ENCODE peak calls at places on chromosomes 3 and 15, in four cellular contexts. U, V, N and X are unnamed samples.

GRCh38 chr3:129663045-129663446 is 56.6 kb upstream of the PLXND1 start:
- DNase-seq in U (peak), V (no peak), N (peak), X (no peak)

GRCh38 chr15:60118146-60118545 is 114.0 kb downstream of the FOXB1 start:
- DNase-seq in U (no peak), V (no peak), N (no peak), X (no peak)

GRCh38 chr15:51874751-51875644 is 45.5 kb downstream of the TMOD3 start:
- DNase-seq in V (no peak), U (peak), N (peak), X (no peak)

GRCh38 chr3:13544293-13544831 is 4.6 kb upstream of the FBLN2 start:
- DNase-seq in U (peak), N (peak), V (no peak), X (peak)

GRCh38 chr3:55160241-55160877 is 232.5 kb upstream of the LRTM1 start:
- DNase-seq in U (no peak), N (peak), V (no peak), X (no peak)

GRCh38 chr15:35496585-35496984 is 49.4 kb downstream of the DPH6 start:
- DNase-seq in U (no peak), N (peak), V (no peak), X (no peak)

GRCh38 chr3:159260049-159260662 is 458.3 kb downstream of the MFSD1 start:
- DNase-seq in V (peak), N (peak), U (peak), X (peak)

GRCh38 chr15:46312133-46312740 is 677.4 kb downstream of the SQOR start:
- DNase-seq in V (peak), U (peak), N (peak), X (peak)

GRCh38 chr3:186724911-186725310 is 7.8 kb downstream of the KNG1 start:
- DNase-seq in V (no peak), N (no peak), U (no peak), X (no peak)

GRCh38 chr3:113405180-113405579 is 36.1 kb downstream of the CFAP44 start:
- DNase-seq in V (no peak), N (peak), U (no peak), X (no peak)

GRCh38 chr3:194101592-194102432 is 34.1 kb upstream of the HES1 start:
- DNase-seq in N (no peak), V (no peak), U (no peak), X (no peak)

GRCh38 chr3:52218454-52218853 is 7.0 kb downstream of the TLR9 start:
- DNase-seq in V (no peak), U (no peak), N (no peak), X (peak)

GRCh38 chr15:77181305-77182074 is 110.6 kb upstream of the TSPAN3 start:
- DNase-seq in N (no peak), V (no peak), U (no peak), X (peak)

GRCh38 chr15:101006931-101007687 is 88.0 kb downstream of the LRRK1 start:
- DNase-seq in U (peak), V (peak), N (peak), X (peak)

GRCh38 chr15:89740137-89740536 is 10.9 kb downstream of the MESP1 start:
- DNase-seq in V (peak), N (peak), U (peak), X (peak)

GRCh38 chr15:48177383-48177874 is 666 bp downstream of the MYEF2 start:
- DNase-seq in V (no peak), U (peak), N (peak), X (peak)

GRCh38 chr3:64459711-64460110 is 228.1 kb downstream of the ADAMTS9 start:
- DNase-seq in U (no peak), N (peak), V (no peak), X (no peak)

GRCh38 chr15:80800067-80800466 is 20.9 kb downstream of the CEMIP start:
- DNase-seq in N (no peak), V (no peak), U (no peak), X (no peak)

GRCh38 chr15:73633991-73634495 is 854 bp upstream of the NPTN start:
- DNase-seq in V (peak), U (peak), N (peak), X (no peak)

GRCh38 chr3:139286825-139287224 is 57.0 kb upstream of the MRPS22 start:
- DNase-seq in N (no peak), V (no peak), U (no peak), X (no peak)

GRCh38 chr15:76904461-76905012 is 603 bp downstream of the SCAPER start:
- DNase-seq in U (peak), N (no peak), V (peak), X (peak)

GRCh38 chr15:74763416-74763815 is 14.8 kb downstream of the CYP1A2 start:
- DNase-seq in N (no peak), V (no peak), U (peak), X (no peak)

GRCh38 chr3:58754074-58754473 is 87.5 kb upstream of the FAM3D start:
- DNase-seq in N (no peak), U (no peak), V (no peak), X (no peak)

GRCh38 chr15:64009798-64010241 is 36.5 kb downstream of the DAPK2 start:
- DNase-seq in V (no peak), U (peak), N (peak), X (peak)

GRCh38 chr3:44348993-44349392 is 10.4 kb downstream of the TCAIM start:
- DNase-seq in V (no peak), U (no peak), N (no peak), X (no peak)

GRCh38 chr15:90870354-90871096 is 2.1 kb downstream of the FURIN start:
- DNase-seq in N (no peak), U (no peak), V (no peak), X (no peak)

GRCh38 chr3:145798005-145798404 is 363.0 kb downstream of the PLOD2 start:
- DNase-seq in U (no peak), V (no peak), N (no peak), X (no peak)

GRCh38 chr3:162141232-162141631 is 644.6 kb downstream of the OTOL1 start:
- DNase-seq in V (no peak), U (peak), N (peak), X (no peak)

GRCh38 chr3:30836141-30836540 is 58.3 kb downstream of the GADL1 start:
- DNase-seq in N (no peak), U (no peak), V (no peak), X (no peak)

GRCh38 chr15:69068157-69068556 is 53.7 kb downstream of the NOX5 start:
- DNase-seq in N (no peak), U (no peak), V (no peak), X (no peak)

GRCh38 chr3:197268319-197268718 is 30.1 kb downstream of the DLG1 start:
- DNase-seq in V (no peak), U (no peak), N (no peak), X (no peak)

DNA sequence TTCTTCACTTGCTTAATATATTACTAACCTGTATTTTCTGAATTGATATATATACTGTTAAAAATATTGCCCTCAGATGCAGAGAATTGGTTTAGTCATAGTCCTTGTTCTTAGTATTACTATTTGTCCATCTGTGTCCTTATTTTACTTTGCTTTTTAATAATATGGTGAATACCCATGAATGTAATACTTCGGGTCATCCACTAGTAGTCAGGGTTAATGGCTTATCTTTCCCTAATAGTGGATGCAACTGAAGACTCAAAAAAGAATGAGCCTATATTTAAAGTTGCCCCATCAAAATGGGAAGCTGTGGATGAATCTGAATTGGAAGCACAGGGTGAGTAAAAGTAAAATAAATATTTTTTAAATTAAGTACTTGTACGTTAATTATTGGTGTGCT is 36.5 kb downstream of the U2SURP start:
- DNase-seq in V (no peak), N (no peak), U (no peak), X (no peak)
- TF ChIP-seq CTCF in V (peak), N (peak), U (no peak), X (peak)

DNA sequence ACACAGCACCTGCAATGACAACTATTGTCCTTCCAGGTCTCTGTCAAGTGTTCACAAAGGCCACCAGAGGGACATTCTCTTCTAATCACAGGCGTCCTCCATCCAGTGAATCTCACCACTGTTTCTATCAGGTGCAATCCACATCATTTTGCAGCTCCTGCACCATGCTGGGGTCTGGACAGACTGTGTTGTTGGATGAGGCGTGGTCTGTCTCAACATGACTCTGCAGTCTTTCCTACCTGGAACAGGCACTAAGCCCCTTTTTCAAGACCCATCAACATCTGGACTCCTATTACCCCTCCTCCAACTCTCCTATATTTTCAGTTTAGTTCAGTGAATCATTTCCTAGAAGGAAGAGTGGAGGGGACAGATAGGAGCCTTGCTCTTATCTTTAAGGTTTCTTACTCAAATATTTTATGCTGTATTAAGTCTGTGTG is 31.5 kb upstream of the VEPH1 start:
- DNase-seq in U (no peak), N (no peak), V (no peak), X (no peak)
- TF ChIP-seq CTCF in U (no peak), N (no peak), V (no peak), X (no peak)

GRCh38 chr3:69494091-69494659 is 108.3 kb upstream of the FRMD4B start:
- DNase-seq in N (no peak), V (no peak), U (no peak), X (no peak)
- TF ChIP-seq CTCF in N (no peak), V (no peak), U (no peak), X (no peak)

GRCh38 chr15:96124436-96124835 is 206.1 kb upstream of the NR2F2 start:
- DNase-seq in N (no peak), V (no peak), U (no peak), X (no peak)

GRCh38 chr15:96123028-96123400 is 207.5 kb upstream of the NR2F2 start:
- DNase-seq in V (no peak), U (no peak), N (no peak), X (no peak)

GRCh38 chr15:96123630-96124187 is 206.8 kb upstream of the NR2F2 start:
- DNase-seq in N (no peak), V (no peak), U (no peak), X (no peak)

GRCh38 chr15:96125681-96126080 is 204.8 kb upstream of the NR2F2 start:
- DNase-seq in U (no peak), V (no peak), N (no peak), X (no peak)

DNA sequence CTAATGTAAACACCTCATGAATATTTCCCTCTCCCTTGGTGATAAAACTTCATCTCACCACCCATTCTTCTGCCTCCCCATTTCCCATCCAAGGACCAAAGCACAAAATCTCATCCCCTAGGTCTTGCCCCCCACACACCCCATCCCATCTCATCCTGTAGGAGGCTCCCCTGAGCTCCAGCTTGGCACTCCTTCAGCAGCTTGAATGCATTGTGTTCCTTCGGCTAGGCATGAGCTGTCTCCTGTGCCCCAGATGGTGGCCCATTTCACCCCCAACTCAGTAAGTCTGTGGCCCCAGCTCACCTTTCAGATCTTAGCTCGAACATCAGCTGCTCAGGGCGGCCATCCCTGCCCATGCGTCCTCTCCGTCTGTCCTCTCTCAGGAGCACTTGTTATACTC is 203.6 kb upstream of the NR2F2 start:
- DNase-seq in V (no peak), N (no peak), U (no peak), X (no peak)
- TF ChIP-seq CTCF in V (no peak), N (no peak), U (no peak), X (no peak)